ENCODE peak calls at places on chromosomes 13 and 19, in seven cellular contexts. One of them, this sample, is unnamed.

GRCh38 chr19:38667552-38668205 is 20.2 kb downstream of the ACTN4 start:
- DNase-seq in pancreas: no peak
- DNase-seq in stimulated activated CD8-positive, alpha-beta memory T cell treated with anti-CD3 and anti-CD28 coated beads, Interleukin-4, amount 100 ng/mL, for 4 hours: no peak
- DNase-seq in mesenteric fat pad: no peak
- DNase-seq in activated effector memory CD4-positive, alpha-beta T cell treated with Interleukin-2 at 50 U/mL for 16 hours: no peak
- DNase-seq in non-pigmented ciliary epithelial cell: peak; percentile 61
- DNase-seq in MV-4-11: no peak
- DNase-seq in this sample: no peak

GRCh38 chr19:46328079-46328478 is 18.8 kb upstream of the PPP5C start:
- DNase-seq in activated effector memory CD4-positive, alpha-beta T cell treated with Interleukin-2 at 50 U/mL for 16 hours: no peak
- DNase-seq in stimulated activated CD8-positive, alpha-beta memory T cell treated with anti-CD3 and anti-CD28 coated beads, Interleukin-4, amount 100 ng/mL, for 4 hours: no peak
- DNase-seq in pancreas: no peak
- DNase-seq in mesenteric fat pad: no peak
- DNase-seq in non-pigmented ciliary epithelial cell: no peak
- DNase-seq in MV-4-11: no peak
- DNase-seq in this sample: no peak

GRCh38 chr19:10625003-10625761 is at the start of gene SLC44A2:
- DNase-seq in mesenteric fat pad: peak; percentile 92
- DNase-seq in MV-4-11: no peak
- DNase-seq in activated effector memory CD4-positive, alpha-beta T cell treated with Interleukin-2 at 50 U/mL for 16 hours: no peak
- DNase-seq in non-pigmented ciliary epithelial cell: no peak
- DNase-seq in pancreas: peak; percentile 95
- DNase-seq in stimulated activated CD8-positive, alpha-beta memory T cell treated with anti-CD3 and anti-CD28 coated beads, Interleukin-4, amount 100 ng/mL, for 4 hours: no peak
- DNase-seq in this sample: peak; percentile 94

GRCh38 chr19:7677664-7678311 is 898 bp downstream of the MCEMP1 start:
- DNase-seq in non-pigmented ciliary epithelial cell: no peak
- DNase-seq in mesenteric fat pad: no peak
- DNase-seq in activated effector memory CD4-positive, alpha-beta T cell treated with Interleukin-2 at 50 U/mL for 16 hours: no peak
- DNase-seq in pancreas: no peak
- DNase-seq in stimulated activated CD8-positive, alpha-beta memory T cell treated with anti-CD3 and anti-CD28 coated beads, Interleukin-4, amount 100 ng/mL, for 4 hours: no peak
- DNase-seq in MV-4-11: no peak
- DNase-seq in this sample: no peak

GRCh38 chr19:37991841-37992248 is 84.8 kb downstream of the SIPA1L3 start:
- DNase-seq in pancreas: no peak
- DNase-seq in MV-4-11: peak; percentile 55
- DNase-seq in stimulated activated CD8-positive, alpha-beta memory T cell treated with anti-CD3 and anti-CD28 coated beads, Interleukin-4, amount 100 ng/mL, for 4 hours: no peak
- DNase-seq in mesenteric fat pad: no peak
- DNase-seq in activated effector memory CD4-positive, alpha-beta T cell treated with Interleukin-2 at 50 U/mL for 16 hours: no peak
- DNase-seq in non-pigmented ciliary epithelial cell: no peak
- DNase-seq in this sample: no peak

GRCh38 chr13:59837101-59837500 is 326.6 kb downstream of the DIAPH3 start:
- DNase-seq in stimulated activated CD8-positive, alpha-beta memory T cell treated with anti-CD3 and anti-CD28 coated beads, Interleukin-4, amount 100 ng/mL, for 4 hours: no peak
- DNase-seq in non-pigmented ciliary epithelial cell: no peak
- DNase-seq in pancreas: no peak
- DNase-seq in MV-4-11: no peak
- DNase-seq in mesenteric fat pad: no peak
- DNase-seq in activated effector memory CD4-positive, alpha-beta T cell treated with Interleukin-2 at 50 U/mL for 16 hours: no peak
- DNase-seq in this sample: no peak

GRCh38 chr13:114132419-114133121 is at the start of gene RASA3:
- DNase-seq in mesenteric fat pad: no peak
- DNase-seq in MV-4-11: peak; percentile 58
- DNase-seq in non-pigmented ciliary epithelial cell: no peak
- DNase-seq in pancreas: peak; percentile 73
- DNase-seq in activated effector memory CD4-positive, alpha-beta T cell treated with Interleukin-2 at 50 U/mL for 16 hours: peak; percentile 53
- DNase-seq in stimulated activated CD8-positive, alpha-beta memory T cell treated with anti-CD3 and anti-CD28 coated beads, Interleukin-4, amount 100 ng/mL, for 4 hours: no peak
- DNase-seq in this sample: peak; percentile 91

GRCh38 chr19:52941941-52942370 is 18.7 kb upstream of the ZNF888 start:
- DNase-seq in stimulated activated CD8-positive, alpha-beta memory T cell treated with anti-CD3 and anti-CD28 coated beads, Interleukin-4, amount 100 ng/mL, for 4 hours: no peak
- DNase-seq in MV-4-11: peak; percentile 42
- DNase-seq in non-pigmented ciliary epithelial cell: no peak
- DNase-seq in pancreas: peak; percentile 38
- DNase-seq in mesenteric fat pad: no peak
- DNase-seq in activated effector memory CD4-positive, alpha-beta T cell treated with Interleukin-2 at 50 U/mL for 16 hours: no peak
- DNase-seq in this sample: no peak

GRCh38 chr13:51222510-51223283 is 499 bp downstream of the FAM124A start:
- DNase-seq in pancreas: no peak
- DNase-seq in activated effector memory CD4-positive, alpha-beta T cell treated with Interleukin-2 at 50 U/mL for 16 hours: no peak
- DNase-seq in stimulated activated CD8-positive, alpha-beta memory T cell treated with anti-CD3 and anti-CD28 coated beads, Interleukin-4, amount 100 ng/mL, for 4 hours: no peak
- DNase-seq in non-pigmented ciliary epithelial cell: no peak
- DNase-seq in MV-4-11: no peak
- DNase-seq in mesenteric fat pad: no peak
- DNase-seq in this sample: no peak

GRCh38 chr13:51549050-51549449 is 35.2 kb upstream of the WDFY2 start:
- DNase-seq in mesenteric fat pad: no peak
- DNase-seq in activated effector memory CD4-positive, alpha-beta T cell treated with Interleukin-2 at 50 U/mL for 16 hours: no peak
- DNase-seq in MV-4-11: peak; percentile 77
- DNase-seq in pancreas: peak; percentile 33
- DNase-seq in non-pigmented ciliary epithelial cell: no peak
- DNase-seq in stimulated activated CD8-positive, alpha-beta memory T cell treated with anti-CD3 and anti-CD28 coated beads, Interleukin-4, amount 100 ng/mL, for 4 hours: no peak
- DNase-seq in this sample: no peak

GRCh38 chr19:7533925-7534480 is 1.5 kb upstream of the PNPLA6 start:
- DNase-seq in MV-4-11: peak; percentile 82
- DNase-seq in non-pigmented ciliary epithelial cell: no peak
- DNase-seq in pancreas: peak; percentile 88
- DNase-seq in mesenteric fat pad: no peak
- DNase-seq in activated effector memory CD4-positive, alpha-beta T cell treated with Interleukin-2 at 50 U/mL for 16 hours: peak; percentile 77
- DNase-seq in stimulated activated CD8-positive, alpha-beta memory T cell treated with anti-CD3 and anti-CD28 coated beads, Interleukin-4, amount 100 ng/mL, for 4 hours: peak; percentile 69
- DNase-seq in this sample: peak; percentile 89

GRCh38 chr19:29320076-29320475 is 107.1 kb upstream of the UQCRFS1 start:
- DNase-seq in activated effector memory CD4-positive, alpha-beta T cell treated with Interleukin-2 at 50 U/mL for 16 hours: no peak
- DNase-seq in MV-4-11: no peak
- DNase-seq in mesenteric fat pad: no peak
- DNase-seq in stimulated activated CD8-positive, alpha-beta memory T cell treated with anti-CD3 and anti-CD28 coated beads, Interleukin-4, amount 100 ng/mL, for 4 hours: no peak
- DNase-seq in pancreas: no peak
- DNase-seq in non-pigmented ciliary epithelial cell: no peak
- DNase-seq in this sample: no peak

GRCh38 chr13:101360525-101360924 is 55.8 kb downstream of the NALCN start:
- DNase-seq in MV-4-11: no peak
- DNase-seq in mesenteric fat pad: no peak
- DNase-seq in pancreas: no peak
- DNase-seq in stimulated activated CD8-positive, alpha-beta memory T cell treated with anti-CD3 and anti-CD28 coated beads, Interleukin-4, amount 100 ng/mL, for 4 hours: no peak
- DNase-seq in non-pigmented ciliary epithelial cell: no peak
- DNase-seq in activated effector memory CD4-positive, alpha-beta T cell treated with Interleukin-2 at 50 U/mL for 16 hours: no peak
- DNase-seq in this sample: no peak

GRCh38 chr19:41774515-41774980 is 19.2 kb downstream of the CEACAM6 start:
- DNase-seq in mesenteric fat pad: no peak
- DNase-seq in stimulated activated CD8-positive, alpha-beta memory T cell treated with anti-CD3 and anti-CD28 coated beads, Interleukin-4, amount 100 ng/mL, for 4 hours: no peak
- DNase-seq in MV-4-11: no peak
- DNase-seq in activated effector memory CD4-positive, alpha-beta T cell treated with Interleukin-2 at 50 U/mL for 16 hours: peak; percentile 25
- DNase-seq in non-pigmented ciliary epithelial cell: no peak
- DNase-seq in pancreas: no peak
- DNase-seq in this sample: no peak

GRCh38 chr13:37453246-37453645 is 145.3 kb downstream of the POSTN start:
- DNase-seq in stimulated activated CD8-positive, alpha-beta memory T cell treated with anti-CD3 and anti-CD28 coated beads, Interleukin-4, amount 100 ng/mL, for 4 hours: no peak
- DNase-seq in mesenteric fat pad: no peak
- DNase-seq in activated effector memory CD4-positive, alpha-beta T cell treated with Interleukin-2 at 50 U/mL for 16 hours: no peak
- DNase-seq in MV-4-11: no peak
- DNase-seq in non-pigmented ciliary epithelial cell: no peak
- DNase-seq in pancreas: no peak
- DNase-seq in this sample: no peak

GRCh38 chr13:22357132-22357531 is 686.3 kb downstream of the FGF9 start:
- DNase-seq in activated effector memory CD4-positive, alpha-beta T cell treated with Interleukin-2 at 50 U/mL for 16 hours: no peak
- DNase-seq in MV-4-11: peak; percentile 94
- DNase-seq in non-pigmented ciliary epithelial cell: peak; percentile 9
- DNase-seq in pancreas: no peak
- DNase-seq in stimulated activated CD8-positive, alpha-beta memory T cell treated with anti-CD3 and anti-CD28 coated beads, Interleukin-4, amount 100 ng/mL, for 4 hours: no peak
- DNase-seq in mesenteric fat pad: no peak
- DNase-seq in this sample: no peak

GRCh38 chr13:77565635-77566034 is 30.1 kb downstream of the SCEL start:
- DNase-seq in activated effector memory CD4-positive, alpha-beta T cell treated with Interleukin-2 at 50 U/mL for 16 hours: no peak
- DNase-seq in non-pigmented ciliary epithelial cell: no peak
- DNase-seq in stimulated activated CD8-positive, alpha-beta memory T cell treated with anti-CD3 and anti-CD28 coated beads, Interleukin-4, amount 100 ng/mL, for 4 hours: no peak
- DNase-seq in mesenteric fat pad: no peak
- DNase-seq in pancreas: no peak
- DNase-seq in MV-4-11: peak; percentile 23
- DNase-seq in this sample: no peak

GRCh38 chr13:86446311-86446710 is 647.1 kb upstream of the SLITRK6 start:
- DNase-seq in non-pigmented ciliary epithelial cell: peak; percentile 81
- DNase-seq in stimulated activated CD8-positive, alpha-beta memory T cell treated with anti-CD3 and anti-CD28 coated beads, Interleukin-4, amount 100 ng/mL, for 4 hours: no peak
- DNase-seq in MV-4-11: no peak
- DNase-seq in activated effector memory CD4-positive, alpha-beta T cell treated with Interleukin-2 at 50 U/mL for 16 hours: no peak
- DNase-seq in mesenteric fat pad: no peak
- DNase-seq in pancreas: no peak
- DNase-seq in this sample: no peak

GRCh38 chr13:43877788-43878187 is 1.8 kb downstream of the CCDC122 start:
- DNase-seq in non-pigmented ciliary epithelial cell: no peak
- DNase-seq in MV-4-11: peak; percentile 49
- DNase-seq in stimulated activated CD8-positive, alpha-beta memory T cell treated with anti-CD3 and anti-CD28 coated beads, Interleukin-4, amount 100 ng/mL, for 4 hours: no peak
- DNase-seq in pancreas: no peak
- DNase-seq in activated effector memory CD4-positive, alpha-beta T cell treated with Interleukin-2 at 50 U/mL for 16 hours: no peak
- DNase-seq in mesenteric fat pad: no peak
- DNase-seq in this sample: no peak

GRCh38 chr13:28679628-28680027 is 20.7 kb downstream of the POMP start:
- DNase-seq in MV-4-11: peak; percentile 25
- DNase-seq in activated effector memory CD4-positive, alpha-beta T cell treated with Interleukin-2 at 50 U/mL for 16 hours: no peak
- DNase-seq in stimulated activated CD8-positive, alpha-beta memory T cell treated with anti-CD3 and anti-CD28 coated beads, Interleukin-4, amount 100 ng/mL, for 4 hours: no peak
- DNase-seq in mesenteric fat pad: no peak
- DNase-seq in non-pigmented ciliary epithelial cell: no peak
- DNase-seq in pancreas: no peak
- DNase-seq in this sample: no peak

GRCh38 chr13:24267283-24267682 is 42.1 kb upstream of the C1QTNF9 start:
- DNase-seq in activated effector memory CD4-positive, alpha-beta T cell treated with Interleukin-2 at 50 U/mL for 16 hours: no peak
- DNase-seq in non-pigmented ciliary epithelial cell: no peak
- DNase-seq in pancreas: peak; percentile 2
- DNase-seq in MV-4-11: no peak
- DNase-seq in mesenteric fat pad: no peak
- DNase-seq in stimulated activated CD8-positive, alpha-beta memory T cell treated with anti-CD3 and anti-CD28 coated beads, Interleukin-4, amount 100 ng/mL, for 4 hours: no peak
- DNase-seq in this sample: no peak

GRCh38 chr19:29873024-29873800 is 61.4 kb downstream of the CCNE1 start:
- DNase-seq in non-pigmented ciliary epithelial cell: no peak
- DNase-seq in activated effector memory CD4-positive, alpha-beta T cell treated with Interleukin-2 at 50 U/mL for 16 hours: peak; percentile 43
- DNase-seq in MV-4-11: no peak
- DNase-seq in mesenteric fat pad: no peak
- DNase-seq in stimulated activated CD8-positive, alpha-beta memory T cell treated with anti-CD3 and anti-CD28 coated beads, Interleukin-4, amount 100 ng/mL, for 4 hours: peak; percentile 33
- DNase-seq in pancreas: peak; percentile 54
- DNase-seq in this sample: peak; percentile 88

GRCh38 chr13:30780338-30780981 is 45.1 kb downstream of the ALOX5AP start:
- DNase-seq in pancreas: no peak
- DNase-seq in stimulated activated CD8-positive, alpha-beta memory T cell treated with anti-CD3 and anti-CD28 coated beads, Interleukin-4, amount 100 ng/mL, for 4 hours: no peak
- DNase-seq in non-pigmented ciliary epithelial cell: no peak
- DNase-seq in activated effector memory CD4-positive, alpha-beta T cell treated with Interleukin-2 at 50 U/mL for 16 hours: no peak
- DNase-seq in MV-4-11: no peak
- DNase-seq in mesenteric fat pad: no peak
- DNase-seq in this sample: no peak

GRCh38 chr13:24270639-24271131 is 38.7 kb upstream of the C1QTNF9 start:
- DNase-seq in non-pigmented ciliary epithelial cell: peak; percentile 18
- DNase-seq in activated effector memory CD4-positive, alpha-beta T cell treated with Interleukin-2 at 50 U/mL for 16 hours: peak; percentile 51
- DNase-seq in stimulated activated CD8-positive, alpha-beta memory T cell treated with anti-CD3 and anti-CD28 coated beads, Interleukin-4, amount 100 ng/mL, for 4 hours: no peak
- DNase-seq in pancreas: peak; percentile 58
- DNase-seq in MV-4-11: peak; percentile 59
- DNase-seq in mesenteric fat pad: no peak
- DNase-seq in this sample: no peak

GRCh38 chr13:33828431-33829129 is 10.6 kb downstream of the RFC3 start:
- DNase-seq in mesenteric fat pad: no peak
- DNase-seq in pancreas: no peak
- DNase-seq in activated effector memory CD4-positive, alpha-beta T cell treated with Interleukin-2 at 50 U/mL for 16 hours: no peak
- DNase-seq in non-pigmented ciliary epithelial cell: no peak
- DNase-seq in MV-4-11: no peak
- DNase-seq in stimulated activated CD8-positive, alpha-beta memory T cell treated with anti-CD3 and anti-CD28 coated beads, Interleukin-4, amount 100 ng/mL, for 4 hours: no peak
- DNase-seq in this sample: no peak

This sample was measured in osteocyte.